ENCODE peak calls at places on chromosomes 7 and 10, in four cellular contexts. C is fibroblast of lung, L is mesenchymal stem cell, I is AG10803. U is an unnamed sample.

GRCh38 chr10:19194866-19195265 is 146.3 kb downstream of the MALRD1 start:
- DNase-seq in C (no peak), L (no peak), I (no peak), U (peak)

GRCh38 chr10:50946991-50947781 is 61.8 kb upstream of the A1CF start:
- DNase-seq in C (peak), L (no peak), I (peak), U (peak)

GRCh38 chr7:157679607-157680006 is 342.8 kb downstream of the DNAJB6 start:
- DNase-seq in C (peak), L (no peak), I (no peak), U (no peak)

GRCh38 chr10:28180654-28181053 is 122.2 kb downstream of the MPP7 start:
- DNase-seq in C (peak), L (no peak), I (no peak), U (peak)

GRCh38 chr7:142123184-142123583 is 11.7 kb downstream of the MGAM2 start:
- DNase-seq in C (no peak), L (no peak), I (no peak), U (no peak)

GRCh38 chr10:31581741-31582323 is 262.8 kb downstream of the ZEB1 start:
- DNase-seq in C (no peak), L (peak), I (no peak), U (no peak)

GRCh38 chr10:125294109-125294508 is 133.7 kb upstream of the CTBP2 start:
- DNase-seq in C (no peak), L (no peak), I (no peak), U (no peak)

GRCh38 chr7:50957427-50957826 is 174.7 kb upstream of the GRB10 start:
- DNase-seq in C (no peak), L (no peak), I (no peak), U (no peak)

GRCh38 chr7:13115157-13115772 is 427.8 kb downstream of the ARL4A start:
- DNase-seq in C (peak), L (peak), I (no peak), U (no peak)

GRCh38 chr7:47452715-47453092 is 129.2 kb downstream of the TNS3 start:
- DNase-seq in C (no peak), L (no peak), I (no peak), U (no peak)

GRCh38 chr7:141864765-141865447 is 23.6 kb upstream of the PRSS37 start:
- DNase-seq in C (peak), L (no peak), I (no peak), U (no peak)

GRCh38 chr7:84182301-84182700 is 12.3 kb downstream of the SEMA3A start:
- DNase-seq in C (no peak), L (no peak), I (no peak), U (no peak)

GRCh38 chr10:97463363-97464132 is 17.6 kb downstream of the ZDHHC16 start:
- DNase-seq in C (peak), L (peak), I (peak), U (peak)

GRCh38 chr10:30493609-30494530 is 59.9 kb downstream of the MAP3K8 start:
- DNase-seq in C (peak), L (peak), I (peak), U (peak)

GRCh38 chr10:21174670-21175495 is 277.8 kb upstream of the NEBL start:
- DNase-seq in C (no peak), L (peak), I (no peak), U (no peak)

GRCh38 chr7:144397086-144397485 is 6.4 kb downstream of the NOBOX start:
- DNase-seq in C (no peak), L (no peak), I (no peak), U (no peak)

GRCh38 chr7:31126976-31127375 is 74.9 kb downstream of the ADCYAP1R1 start:
- DNase-seq in C (peak), L (peak), I (peak), U (peak)

GRCh38 chr7:102875700-102876192 is 37.1 kb upstream of the LRRC17 start:
- DNase-seq in C (peak), L (peak), I (peak), U (peak)

GRCh38 chr7:30465342-30466170 is 13.0 kb downstream of the NOD1 start:
- DNase-seq in C (no peak), L (peak), I (peak), U (no peak)

GRCh38 chr7:96075510-96076349 is 246.2 kb downstream of the SLC25A13 start:
- DNase-seq in C (peak), L (peak), I (peak), U (peak)

GRCh38 chr10:18689498-18689897 is 30.3 kb downstream of the ARL5B start:
- DNase-seq in C (peak), L (peak), I (peak), U (no peak)

GRCh38 chr7:572668-573495 is 53.2 kb upstream of the PDGFA start:
- DNase-seq in C (no peak), L (no peak), I (no peak), U (no peak)

DNA sequence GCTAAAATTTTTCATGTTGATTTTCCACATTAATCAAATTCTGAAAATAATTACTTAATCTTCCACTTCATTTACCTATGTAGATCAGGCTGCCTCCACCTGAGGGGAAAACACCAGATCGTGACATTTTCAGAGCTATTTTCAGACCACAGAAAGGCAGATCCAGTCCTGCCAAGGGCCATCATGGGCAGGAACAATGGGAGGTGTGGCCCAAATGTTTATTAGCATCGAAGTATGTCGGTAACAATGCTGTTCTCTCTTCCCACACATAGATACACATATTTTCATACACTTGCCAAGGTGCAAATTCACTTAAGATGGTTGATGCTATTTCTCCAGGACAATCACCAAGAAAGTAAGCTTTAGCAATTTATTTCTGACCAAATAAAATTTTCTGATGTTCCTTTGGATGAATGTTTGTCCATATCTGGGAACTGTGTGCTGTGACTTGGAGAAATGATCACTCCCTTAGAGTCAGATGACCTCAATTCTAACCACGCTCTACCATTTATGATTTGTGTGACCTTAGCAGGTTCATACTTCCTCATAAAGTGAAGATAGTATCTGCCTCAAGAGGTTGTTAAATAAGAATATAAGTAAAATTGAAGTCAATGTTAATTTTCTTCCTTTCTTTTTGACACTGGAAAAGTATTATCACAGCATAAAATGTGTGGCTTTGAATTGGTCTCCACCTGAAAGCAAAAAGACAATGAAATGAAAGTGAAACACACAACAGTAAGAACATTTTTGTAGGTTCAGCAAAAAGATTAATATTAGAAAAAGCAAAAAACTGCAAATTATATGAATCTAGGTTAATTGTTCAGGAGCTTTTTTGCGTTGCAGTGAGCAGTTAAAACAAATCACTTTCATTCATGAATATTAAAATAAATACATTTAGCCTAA is 310.4 kb upstream of the PHF14 start:
- DNase-seq in C (no peak), L (no peak), I (no peak), U (no peak)
- H3K4me3 ChIP-seq in C (no peak), L (no peak), I (no peak), U (no peak)

GRCh38 chr7:113119429-113119828 is 1.1 kb upstream of the SMIM30 start:
- DNase-seq in C (no peak), L (no peak), I (no peak), U (no peak)
- H3K4me3 ChIP-seq in C (no peak), L (no peak), I (no peak), U (no peak)

DNA sequence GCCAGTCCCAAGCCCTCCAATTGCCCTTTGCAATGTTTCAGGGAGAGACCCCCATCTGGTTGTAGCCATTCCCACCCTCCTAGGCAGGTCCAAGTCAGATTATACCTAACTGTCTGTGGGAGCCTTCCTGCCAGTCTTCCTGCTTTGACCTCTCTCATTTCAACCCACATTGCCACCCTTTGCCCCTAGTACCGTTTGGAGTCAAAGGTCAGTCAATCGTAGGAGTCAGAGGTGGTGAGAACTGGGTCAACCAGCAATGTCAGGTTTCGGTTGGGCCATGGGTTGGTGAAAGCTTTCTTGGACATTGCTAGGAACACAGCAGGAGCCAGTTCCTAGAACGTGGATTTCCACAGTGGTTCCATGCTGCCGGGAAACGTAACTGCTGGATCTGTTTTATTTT is 269.4 kb upstream of the GHITM start:
- DNase-seq in C (no peak), L (no peak), I (no peak), U (no peak)
- H3K4me3 ChIP-seq in C (no peak), L (no peak), I (no peak), U (no peak)

DNA sequence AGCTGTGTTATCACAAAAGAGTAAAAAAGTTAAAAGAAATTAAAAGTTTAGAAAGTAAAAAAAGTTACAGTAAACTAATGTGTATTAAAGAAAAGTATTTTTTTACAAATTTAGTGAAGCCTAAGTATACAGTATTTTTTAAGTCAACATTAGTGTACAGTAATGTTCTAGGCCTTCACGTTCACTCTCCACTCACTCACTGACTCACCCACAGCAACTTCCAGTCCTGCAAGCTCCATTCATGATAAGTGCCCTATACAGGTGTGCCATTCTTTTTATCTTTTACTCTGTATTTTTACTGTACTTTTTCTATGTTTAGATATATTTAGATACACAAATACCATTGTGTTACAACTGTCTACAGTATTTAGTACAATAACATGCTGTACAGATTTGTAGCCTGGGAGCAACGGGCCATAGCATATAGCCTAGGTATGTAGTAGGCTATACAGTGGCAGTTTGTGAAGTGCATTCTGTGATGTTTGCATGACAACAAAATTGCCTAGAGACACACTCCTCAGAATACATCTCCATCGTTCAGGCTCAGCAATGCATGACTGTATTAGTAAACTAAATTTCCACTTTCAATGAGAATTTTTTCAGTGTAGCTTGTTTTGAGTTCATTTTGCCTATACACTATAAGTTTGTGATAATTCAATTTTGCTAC is 539.9 kb upstream of the C7orf33 start:
- DNase-seq in C (no peak), L (no peak), I (no peak), U (no peak)
- H3K4me3 ChIP-seq in C (no peak), L (no peak), I (no peak), U (no peak)

GRCh38 chr7:149716932-149717307 is 56.5 kb downstream of the ZNF467 start:
- DNase-seq in C (no peak), L (no peak), I (no peak), U (no peak)
- H3K4me3 ChIP-seq in C (no peak), L (no peak), I (no peak), U (no peak)

DNA sequence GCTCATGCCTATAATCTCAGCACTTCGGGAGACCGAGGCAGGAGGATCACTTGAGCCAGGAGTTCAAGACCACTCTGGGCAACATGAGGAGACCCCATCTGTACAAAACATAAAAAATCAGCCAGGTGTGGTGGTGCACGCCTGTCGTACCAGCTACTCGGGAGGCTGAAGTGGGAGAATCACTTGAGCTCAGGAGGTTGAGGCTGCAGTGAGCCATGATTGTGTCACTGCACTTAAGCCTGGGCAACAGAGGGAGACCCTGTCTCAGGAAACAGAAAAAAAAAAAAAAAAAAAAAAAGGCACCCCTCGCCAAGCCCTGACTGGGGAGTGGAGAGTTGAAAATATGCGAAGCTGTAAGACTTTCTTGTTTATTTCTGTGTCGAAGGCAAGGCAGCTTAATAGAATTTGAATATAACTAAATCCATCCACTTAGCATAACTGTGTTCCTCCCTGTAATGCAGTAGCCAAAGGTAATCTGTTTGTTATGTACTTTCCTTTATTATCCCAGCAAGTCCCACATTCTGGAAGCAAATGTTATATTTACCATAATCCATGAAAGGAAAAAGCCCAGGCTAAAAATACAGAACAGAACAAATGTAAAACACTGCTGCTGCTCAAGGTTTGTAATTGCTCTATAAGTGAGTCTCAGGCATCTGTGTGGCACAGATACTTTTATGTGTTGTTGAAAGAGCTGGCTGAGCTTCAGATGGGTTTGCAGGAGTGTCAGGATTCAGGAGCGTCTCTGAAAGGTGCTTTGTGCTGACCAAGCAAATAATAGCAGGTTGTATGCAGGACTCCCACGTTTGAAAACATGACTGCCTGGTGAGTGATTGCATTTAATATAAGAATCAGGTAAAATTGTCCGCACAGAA is 127.2 kb downstream of the CELF2 start:
- DNase-seq in C (no peak), L (no peak), I (no peak), U (no peak)
- H3K4me3 ChIP-seq in C (no peak), L (no peak), I (no peak), U (no peak)

GRCh38 chr10:133310399-133310755 is 1.7 kb downstream of the ZNF511 start:
- DNase-seq in C (no peak), L (no peak), I (no peak), U (no peak)
- H3K4me3 ChIP-seq in C (no peak), L (no peak), I (no peak), U (no peak)

DNA sequence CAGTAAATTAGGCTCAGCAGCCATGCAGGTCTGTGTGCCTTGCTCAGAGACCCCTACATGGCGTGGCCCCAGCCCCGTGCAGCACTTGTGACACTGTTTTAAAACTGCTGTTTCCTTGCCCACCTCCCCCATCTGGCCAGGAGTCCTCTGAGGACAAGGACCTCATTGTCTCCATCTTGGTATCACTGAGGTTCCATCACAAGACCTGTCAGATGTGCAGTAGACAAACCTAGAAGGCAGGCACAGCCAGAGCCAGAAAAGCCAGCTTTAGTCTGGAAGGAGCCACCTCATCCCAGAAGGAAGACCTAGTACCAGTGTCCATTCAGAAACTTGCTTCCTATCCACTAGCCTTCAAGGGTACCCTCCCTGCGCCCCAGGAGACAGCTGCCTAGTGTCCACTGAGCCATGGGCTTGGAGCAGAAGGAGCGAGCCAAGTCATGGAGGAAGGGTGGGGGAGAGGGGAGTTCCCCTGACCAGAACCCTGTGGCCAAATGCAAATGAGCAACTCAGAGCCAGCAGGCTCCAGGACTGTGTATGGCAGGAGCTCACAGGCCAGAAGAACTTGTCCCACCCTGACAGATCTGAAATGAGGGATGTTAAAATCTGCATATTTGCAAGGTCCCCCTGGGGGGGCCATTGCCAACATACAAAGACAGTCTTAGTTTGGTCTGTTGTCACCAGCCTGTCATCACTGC is 176.1 kb downstream of the SH3PXD2A start:
- DNase-seq in C (peak), L (no peak), I (peak), U (no peak)
- H3K4me3 ChIP-seq in C (no peak), L (no peak), I (no peak), U (no peak)

DNA sequence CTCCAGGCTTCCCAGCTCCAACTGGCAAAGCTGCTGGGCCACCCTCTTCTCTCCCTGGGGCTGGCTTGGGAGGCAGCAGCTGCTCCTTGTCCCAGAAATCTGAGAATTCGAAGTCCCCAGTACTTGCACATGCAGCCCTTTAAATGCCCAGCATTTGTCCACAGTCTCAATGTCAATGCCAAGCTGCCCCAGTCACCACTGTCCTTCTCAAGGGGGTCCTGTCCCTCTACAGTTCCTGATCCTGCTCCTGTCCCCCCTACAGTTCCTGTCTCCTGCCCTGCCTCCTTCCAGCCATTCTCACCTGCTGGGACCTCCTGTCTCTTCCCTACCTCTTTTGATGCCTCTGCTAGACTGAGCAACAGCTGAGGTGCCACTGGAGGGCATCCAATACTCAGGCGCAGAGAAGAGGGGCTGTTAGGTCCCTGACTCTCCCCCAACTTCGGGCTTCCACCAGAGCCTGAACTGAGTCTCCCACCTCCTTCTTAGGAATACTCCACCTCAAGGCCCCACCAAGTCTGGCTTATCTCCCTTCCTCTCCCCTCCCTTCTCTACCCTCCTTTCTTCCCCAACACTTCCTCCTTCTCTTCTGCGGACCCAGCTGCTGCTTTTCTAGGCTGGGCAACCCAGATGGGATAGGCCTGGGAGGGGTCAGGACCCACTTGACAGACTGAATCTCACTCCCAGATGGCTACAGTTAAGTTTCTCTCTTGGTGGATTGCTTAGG is 4.7 kb upstream of the HOXA11 start:
- DNase-seq in C (no peak), L (no peak), I (no peak), U (no peak)
- H3K4me3 ChIP-seq in C (no peak), L (no peak), I (no peak), U (no peak)